ENCODE peak calls at places on chromosomes 16 and 17, in four cellular contexts. J is K562, A is H1, B is GM12878. W is an unnamed sample.
A peak's percentile ranks its signal among the peaks of the same experiment; 100 is the strongest.

GRCh38 chr17:81306491-81306890 is 11.4 kb upstream of the SLC38A10 start:
- DNase-seq in J (no peak), A (no peak), B (no peak), W (no peak)

GRCh38 chr16:79947771-79948170 is 347.2 kb upstream of the MAF start:
- DNase-seq in J (no peak), A (no peak), B (no peak), W (no peak)

GRCh38 chr17:7034955-7035590 is 742 bp upstream of the SLC16A13 start:
- DNase-seq in J (no peak), A (no peak), B (no peak), W (no peak)

GRCh38 chr16:81623365-81624102 is 155.6 kb upstream of the PLCG2 start:
- DNase-seq in J (peak; percentile 81), A (no peak), B (peak; percentile 37), W (peak; percentile 53)

GRCh38 chr16:7394936-7395335 is 62.3 kb downstream of the RBFOX1 start:
- DNase-seq in J (no peak), A (no peak), B (no peak), W (no peak)

GRCh38 chr17:28968914-28969295 is 17.6 kb upstream of the PHF12 start:
- DNase-seq in J (peak; percentile 16), A (no peak), B (no peak), W (no peak)

GRCh38 chr17:17809527-17810373 is 27.0 kb downstream of the SREBF1 start:
- DNase-seq in J (no peak), A (peak; percentile 50), B (no peak), W (no peak)

GRCh38 chr17:49996495-49997255 is 1.7 kb upstream of the DLX3 start:
- DNase-seq in J (peak; percentile 61), A (no peak), B (no peak), W (no peak)

GRCh38 chr17:67194134-67194533 is 50.9 kb downstream of the HELZ start:
- DNase-seq in J (no peak), A (no peak), B (no peak), W (no peak)

GRCh38 chr17:16933317-16934132 is 38.4 kb downstream of the TNFRSF13B start:
- DNase-seq in J (no peak), A (no peak), B (no peak), W (no peak)

GRCh38 chr16:73190688-73191087 is 142.8 kb upstream of the ZFHX3 start:
- DNase-seq in J (no peak), A (no peak), B (no peak), W (no peak)

GRCh38 chr17:13727441-13728171 is 125.9 kb upstream of the HS3ST3A1 start:
- DNase-seq in J (no peak), A (no peak), B (no peak), W (no peak)

GRCh38 chr17:82370471-82371332 is 863 bp upstream of the UTS2R start:
- DNase-seq in J (no peak), A (no peak), B (no peak), W (no peak)

GRCh38 chr17:7107012-7107754 is 7.4 kb downstream of the ASGR2 start:
- DNase-seq in J (no peak), A (no peak), B (no peak), W (no peak)

DNA sequence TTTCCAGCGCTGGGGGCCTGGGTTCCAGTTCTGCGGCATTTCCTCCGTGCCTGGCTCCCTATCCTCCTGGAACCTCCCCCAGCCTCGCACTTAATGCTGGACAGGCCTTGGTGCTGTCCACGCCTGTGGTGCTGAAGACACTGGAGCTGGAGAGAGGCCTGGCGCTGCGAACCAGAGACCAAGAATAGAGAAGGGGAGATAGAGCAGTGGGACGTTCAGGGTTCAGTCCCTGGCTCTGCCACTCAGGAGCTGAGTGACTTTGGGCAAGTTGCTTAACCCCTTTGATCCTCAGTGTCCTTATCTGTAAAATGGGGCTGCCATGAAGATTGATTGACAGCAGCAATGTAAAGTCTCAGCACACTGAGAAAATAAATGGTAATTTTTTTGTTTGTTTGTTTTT is 11.9 kb downstream of the SBK1 start:
- DNase-seq in J (peak; percentile 72), A (no peak), B (no peak), W (no peak)
- TF ChIP-seq YY1 in J (no peak), A (no peak), B (no peak), W (no peak)

DNA sequence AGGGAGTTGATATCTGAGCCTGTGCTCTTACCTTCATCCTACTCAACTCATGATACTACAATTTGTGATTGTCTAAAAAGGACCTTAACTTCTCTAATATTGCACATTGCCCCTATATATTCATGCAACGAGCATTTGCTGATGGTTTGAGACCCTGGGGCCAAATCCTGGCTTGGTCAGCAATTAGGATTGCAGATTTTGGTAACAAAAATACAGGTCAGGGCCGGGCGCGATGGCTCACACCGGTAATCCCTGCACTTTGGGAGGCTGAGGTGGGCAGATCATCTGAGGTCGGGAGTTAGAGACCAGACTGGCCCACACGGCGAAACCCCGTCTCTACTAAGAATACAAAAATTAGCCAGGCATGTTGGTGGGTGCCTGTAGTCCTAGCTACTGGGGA is 35.4 kb upstream of the HAPSTR1 start:
- DNase-seq in J (no peak), A (no peak), B (no peak), W (no peak)
- TF ChIP-seq EGR1 in J (no peak), A (no peak), B (no peak), W (no peak)

GRCh38 chr17:9368631-9369030 is 207.0 kb downstream of the STX8 start:
- DNase-seq in J (no peak), A (no peak), B (no peak), W (no peak)

GRCh38 chr17:9370464-9370863 is 205.2 kb downstream of the STX8 start:
- DNase-seq in J (no peak), A (no peak), B (no peak), W (no peak)

GRCh38 chr17:9367186-9367585 is 208.4 kb downstream of the STX8 start:
- DNase-seq in J (no peak), A (no peak), B (no peak), W (no peak)

DNA sequence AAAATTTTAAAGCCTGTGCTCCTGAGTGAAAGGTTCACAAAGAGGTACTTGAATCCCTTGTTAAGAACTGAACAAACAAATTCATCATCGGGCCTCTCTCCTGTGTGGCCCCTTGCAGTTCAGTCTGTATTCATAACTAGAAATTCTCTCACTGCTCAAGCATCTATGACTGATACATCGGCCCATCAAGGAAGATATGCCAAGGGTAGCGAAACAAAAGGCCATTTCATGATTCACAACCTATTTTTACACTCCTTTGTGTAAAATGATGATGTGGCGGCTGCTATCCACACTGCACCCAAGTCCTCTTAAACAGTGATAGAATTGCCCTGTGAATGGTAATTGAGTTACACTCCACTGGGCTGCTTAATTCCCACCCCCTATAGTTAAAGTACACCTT is 204.6 kb downstream of the STX8 start:
- DNase-seq in J (no peak), A (no peak), B (peak; percentile 37), W (peak; percentile 13)
- H3K27ac ChIP-seq in J (no peak overlapping the region), A (no peak overlapping the region), B (no peak overlapping the region), W (no peak overlapping the region)

DNA sequence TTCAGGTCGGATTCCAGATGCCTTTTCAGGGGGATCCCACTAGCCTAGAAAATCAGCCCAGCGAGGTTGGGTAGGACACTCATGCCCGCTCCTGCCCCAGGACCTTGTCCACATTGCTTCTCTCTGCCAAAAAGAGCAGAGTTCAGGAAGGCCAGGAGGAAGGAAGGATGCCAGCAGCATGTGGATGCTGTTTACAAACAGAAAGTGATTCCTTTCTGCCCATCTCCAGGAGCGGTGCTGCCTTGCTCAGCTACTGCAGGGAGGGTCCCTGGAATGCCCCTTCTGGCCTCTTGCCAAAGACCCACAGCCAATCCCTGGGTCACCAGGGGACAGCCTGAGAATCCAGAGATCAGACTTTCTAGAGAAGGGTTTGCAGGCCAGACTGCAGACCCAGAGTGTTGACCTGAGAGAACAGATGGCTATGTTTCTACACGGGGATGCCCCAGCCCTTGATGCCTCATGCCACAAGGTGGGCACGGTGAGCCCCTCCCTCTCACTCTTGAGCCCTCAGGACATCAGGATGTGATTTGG is 32.3 kb upstream of the EMP2 start:
- DNase-seq in J (no peak), A (no peak), B (no peak), W (no peak)
- TF ChIP-seq YY1 in J (no peak), A (no peak), B (no peak), W (no peak)

DNA sequence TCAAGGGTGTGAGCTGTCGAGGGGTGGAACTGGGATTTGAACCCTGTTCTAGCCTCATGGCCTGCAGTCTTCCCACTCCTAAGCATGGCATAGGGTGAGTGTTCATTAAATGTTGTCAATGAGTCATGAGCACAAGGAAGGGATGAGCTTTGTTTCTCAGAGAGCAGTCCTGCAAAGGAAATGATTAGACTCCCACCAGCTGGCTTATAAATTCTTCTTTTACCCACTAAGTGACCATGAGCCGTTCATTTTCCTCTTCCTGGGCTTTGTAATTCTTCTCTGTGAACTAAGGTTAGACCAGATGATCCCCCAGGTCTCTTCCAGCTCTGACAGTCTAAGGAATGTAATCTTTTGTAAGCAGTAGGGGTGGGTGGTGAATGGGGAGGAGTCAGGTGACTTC is 47.9 kb upstream of the HNF1B start:
- DNase-seq in J (no peak), A (no peak), B (no peak), W (no peak)
- TF ChIP-seq EGR1 in J (no peak), A (no peak), B (no peak), W (no peak)

GRCh38 chr17:76593964-76594363 is 8.3 kb upstream of the ST6GALNAC2 start:
- DNase-seq in J (no peak), A (no peak), B (no peak), W (no peak)

GRCh38 chr17:76598004-76598439 is 12.4 kb upstream of the ST6GALNAC2 start:
- DNase-seq in J (no peak), A (no peak), B (no peak), W (no peak)

GRCh38 chr17:76594676-76595075 is 9.0 kb upstream of the ST6GALNAC2 start:
- DNase-seq in J (no peak), A (no peak), B (no peak), W (no peak)

GRCh38 chr17:76597156-76598003 is 11.7 kb upstream of the ST6GALNAC2 start:
- DNase-seq in J (no peak), A (no peak), B (peak; percentile 50), W (no peak)

DNA sequence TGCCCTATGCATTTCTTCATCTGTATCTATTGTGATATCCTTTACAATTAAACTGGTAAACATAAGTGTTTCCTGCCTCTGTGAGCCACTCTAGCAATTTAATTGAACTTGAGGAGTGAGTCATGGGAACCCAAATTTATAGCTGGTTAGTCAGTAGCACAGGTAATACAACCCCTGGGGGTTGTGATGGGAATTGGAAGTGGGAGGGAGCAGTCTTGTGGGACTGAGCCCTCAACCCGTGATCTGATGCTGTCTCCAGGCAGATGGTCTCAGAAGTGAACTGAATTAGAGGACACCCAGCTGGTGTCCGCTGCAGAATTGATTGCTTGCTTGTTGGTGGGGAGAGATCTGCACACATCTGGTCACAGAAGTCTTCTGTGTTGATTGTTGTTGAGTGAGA is 7.7 kb upstream of the ST6GALNAC2 start:
- DNase-seq in J (no peak), A (no peak), B (no peak), W (peak; percentile 74)
- H3K27ac ChIP-seq in J (no peak overlapping the region), A (no peak overlapping the region), B (no peak overlapping the region), W (no peak overlapping the region)